ENCODE peak calls at places on chromosomes 4 and X, in four cellular contexts. T, M, C and A are unnamed samples. For H3K4me1, the result is how much of the 10 kb centered on the place peaks cover.

GRCh38 chr4:76590847-76591281 is 155.8 kb downstream of the SHROOM3 start:
- DNase-seq in T (no peak), C (peak), M (no peak), A (no peak)

GRCh38 chr4:20687894-20688293 is 12.4 kb upstream of the PACRGL start:
- DNase-seq in T (no peak), M (peak), C (peak), A (no peak)

GRCh38 chrX:77493677-77494553 is 46.7 kb downstream of the FGF16 start:
- DNase-seq in M (peak), C (peak), T (peak), A (peak)

GRCh38 chr4:80005863-80006262 is 67.2 kb downstream of the ANTXR2 start:
- DNase-seq in M (peak), T (no peak), C (peak), A (no peak)

GRCh38 chr4:98687876-98688275 is 29.5 kb upstream of the TSPAN5 start:
- DNase-seq in M (peak), T (no peak), C (no peak), A (no peak)

GRCh38 chrX:63350551-63350950 is 581 bp downstream of the SPIN4 start:
- DNase-seq in C (no peak), M (peak), T (peak), A (no peak)

GRCh38 chrX:130110379-130111219 is at the start of gene ELF4:
- DNase-seq in T (no peak), M (peak), C (peak), A (no peak)

GRCh38 chr4:38990241-38990640 is 42.0 kb downstream of the TMEM156 start:
- DNase-seq in T (no peak), C (no peak), M (no peak), A (no peak)

GRCh38 chr4:7687796-7688195 is 251.9 kb downstream of the AFAP1 start:
- DNase-seq in C (no peak), M (no peak), T (no peak), A (no peak)

GRCh38 chr4:41334182-41334581 is 77.5 kb downstream of the UCHL1 start:
- DNase-seq in M (no peak), T (no peak), C (no peak), A (no peak)

GRCh38 chr4:167767281-167767680 is 325.1 kb upstream of the ANXA10 start:
- DNase-seq in C (no peak), M (no peak), T (no peak), A (no peak)

GRCh38 chr4:53118676-53119075 is 247.2 kb downstream of the SCFD2 start:
- DNase-seq in C (no peak), M (no peak), T (no peak), A (no peak)
- H3K14ac ChIP-seq in C (no peak), M (no peak), T (no peak), A (no peak)

GRCh38 chr4:145507636-145508035 is 26.0 kb downstream of the SMAD1 start:
- DNase-seq in T (no peak), M (peak), C (peak), A (no peak)
- H3K4me1 ChIP-seq in T (under half), M (under half), C (under half), A (under half)

GRCh38 chrX:154529206-154529612 is 13.2 kb upstream of the FAM3A start:
- DNase-seq in M (peak), C (peak), T (no peak), A (no peak)

GRCh38 chrX:154530286-154530685 is 14.3 kb upstream of the FAM3A start:
- DNase-seq in M (no peak), T (no peak), C (no peak), A (no peak)

GRCh38 chrX:154526901-154527675 is 11.1 kb upstream of the FAM3A start:
- DNase-seq in C (peak), M (peak), T (peak), A (peak)

GRCh38 chrX:154531626-154532025 is 15.0 kb downstream of the G6PD start:
- DNase-seq in C (peak), M (peak), T (peak), A (no peak)

DNA sequence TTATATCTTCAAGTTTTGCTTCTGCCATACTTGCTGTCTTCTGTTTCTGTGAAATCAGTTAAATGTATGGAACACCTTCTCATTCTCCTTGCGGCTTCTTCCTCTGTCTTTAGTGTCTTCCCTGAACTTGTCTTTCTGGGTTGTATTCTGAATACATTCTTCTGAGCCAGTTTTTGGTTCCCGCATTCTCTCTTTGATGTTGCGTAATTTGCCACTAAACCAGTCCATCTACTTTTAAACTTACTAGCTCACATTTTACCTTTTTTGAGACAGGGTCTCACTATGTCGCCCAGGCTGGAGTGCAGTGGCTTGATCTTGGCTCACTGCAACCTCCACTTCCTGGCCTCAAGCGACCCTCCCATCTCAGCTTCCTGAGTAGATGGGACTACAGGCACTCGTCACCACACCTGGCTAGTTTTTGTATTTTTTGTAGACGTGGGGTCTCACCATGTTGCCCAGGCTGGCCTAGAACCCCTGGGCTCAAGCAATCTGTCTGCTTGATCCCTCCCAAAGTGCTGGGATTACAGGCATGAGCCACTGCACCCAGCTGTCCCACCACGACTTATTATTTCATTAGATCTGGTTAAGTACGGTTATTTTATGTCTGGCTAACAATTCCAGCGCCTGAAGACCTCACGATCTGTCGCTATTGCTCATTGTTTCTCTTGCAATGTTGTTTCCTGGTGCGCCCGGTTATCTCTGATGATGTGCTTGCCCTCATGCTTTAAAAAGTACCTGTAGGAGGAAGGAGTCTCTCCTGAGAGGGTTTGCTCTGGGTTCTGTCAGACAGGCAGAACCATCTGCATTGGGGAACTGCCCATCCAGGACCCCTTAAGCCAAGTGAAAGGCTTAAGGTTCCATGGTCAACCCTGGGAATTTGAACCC is 9.8 kb upstream of the FAM3A start:
- DNase-seq in C (no peak), T (no peak), M (no peak), A (no peak)
- H2BK120ac ChIP-seq in C (no peak), T (no peak), M (no peak), A (no peak)

DNA sequence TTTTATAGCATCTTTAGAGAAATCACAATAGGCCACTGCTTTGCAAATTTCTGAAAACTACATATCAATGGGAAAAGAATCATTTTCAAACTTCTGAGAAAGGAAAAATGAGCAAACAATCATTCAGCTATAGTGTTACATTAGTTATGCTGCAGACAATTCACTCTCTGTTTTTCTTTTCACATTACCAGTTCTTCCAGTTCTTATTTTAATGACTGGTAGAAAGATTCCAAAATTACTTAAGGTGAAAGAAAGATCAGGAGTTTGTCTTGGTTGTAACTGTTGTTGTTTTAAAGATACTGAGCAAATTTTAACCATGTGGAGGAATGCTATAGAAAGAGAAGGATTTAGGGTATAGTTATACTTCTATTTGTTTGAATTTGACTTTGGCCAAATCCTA is 20.9 kb upstream of the RASGEF1B start:
- DNase-seq in C (no peak), T (no peak), M (no peak), A (no peak)
- H3K14ac ChIP-seq in C (no peak), T (no peak), M (no peak), A (no peak)

GRCh38 chr4:173243321-173243720 is 74.7 kb downstream of the GALNT7 start:
- DNase-seq in M (peak), T (no peak), C (peak), A (no peak)

GRCh38 chr4:173242466-173243250 is 74.0 kb downstream of the GALNT7 start:
- DNase-seq in C (no peak), M (no peak), T (no peak), A (no peak)

GRCh38 chr4:173237722-173238121 is 69.1 kb downstream of the GALNT7 start:
- DNase-seq in C (no peak), T (no peak), M (no peak), A (no peak)

GRCh38 chr4:173243917-173244658 is 75.5 kb downstream of the GALNT7 start:
- DNase-seq in M (no peak), T (no peak), C (no peak), A (no peak)

GRCh38 chr4:173240696-173241095 is 72.1 kb downstream of the GALNT7 start:
- DNase-seq in M (no peak), T (no peak), C (no peak), A (no peak)
- H3K4me1 ChIP-seq in M (under half), T (under half), C (under half), A (under half)

GRCh38 chrX:10044021-10044420 is 76.9 kb downstream of the CLDN34 start:
- DNase-seq in M (no peak), C (no peak), T (no peak), A (no peak)
- H2BK120ac ChIP-seq in M (no peak), C (no peak), T (no peak), A (no peak)

GRCh38 chr4:44342800-44343199 is 105.8 kb downstream of the KCTD8 start:
- DNase-seq in M (no peak), T (no peak), C (no peak), A (no peak)
- H3K14ac ChIP-seq in M (no peak), T (no peak), C (no peak), A (no peak)